ENCODE peak calls at places on chromosomes 16 and 17, in eight cellular contexts. One of them, this sample, is unnamed.
A peak's percentile ranks its signal among the peaks of the same experiment; 100 is the strongest.

GRCh38 chr17:72719582-72720493 is 372.6 kb downstream of the SLC39A11 start:
- DNase-seq in AG09319: no peak
- DNase-seq in stimulated activated CD4-positive, alpha-beta T cell treated with anti-CD3 and anti-CD28 coated beads, Interleukin-2, amount 100 ng/mL, for 48 hours: peak; percentile 34
- DNase-seq in HAP-1: no peak
- DNase-seq in DMS 273 treated with DMSO at 0.1 percent for 48 hours: no peak
- DNase-seq in memory B cell: no peak
- DNase-seq in ELF-1: no peak
- DNase-seq in adipocyte: no peak
- DNase-seq in this sample: no peak

GRCh38 chr16:78599271-78599670 is 499.8 kb downstream of the WWOX start:
- DNase-seq in AG09319: no peak
- DNase-seq in stimulated activated CD4-positive, alpha-beta T cell treated with anti-CD3 and anti-CD28 coated beads, Interleukin-2, amount 100 ng/mL, for 48 hours: no peak
- DNase-seq in HAP-1: no peak
- DNase-seq in DMS 273 treated with DMSO at 0.1 percent for 48 hours: no peak
- DNase-seq in memory B cell: no peak
- DNase-seq in ELF-1: peak; percentile 85
- DNase-seq in adipocyte: no peak
- DNase-seq in this sample: no peak

GRCh38 chr16:78390828-78391227 is 291.4 kb downstream of the WWOX start:
- DNase-seq in AG09319: no peak
- DNase-seq in stimulated activated CD4-positive, alpha-beta T cell treated with anti-CD3 and anti-CD28 coated beads, Interleukin-2, amount 100 ng/mL, for 48 hours: no peak
- DNase-seq in HAP-1: no peak
- DNase-seq in DMS 273 treated with DMSO at 0.1 percent for 48 hours: no peak
- DNase-seq in memory B cell: no peak
- DNase-seq in ELF-1: no peak
- DNase-seq in adipocyte: no peak
- DNase-seq in this sample: no peak

GRCh38 chr16:57752581-57753447 is 17.2 kb downstream of the KATNB1 start:
- DNase-seq in AG09319: no peak
- DNase-seq in stimulated activated CD4-positive, alpha-beta T cell treated with anti-CD3 and anti-CD28 coated beads, Interleukin-2, amount 100 ng/mL, for 48 hours: no peak
- DNase-seq in HAP-1: no peak
- DNase-seq in DMS 273 treated with DMSO at 0.1 percent for 48 hours: no peak
- DNase-seq in memory B cell: no peak
- DNase-seq in ELF-1: no peak
- DNase-seq in adipocyte: no peak
- DNase-seq in this sample: no peak

GRCh38 chr17:55555772-55556171 is 44.5 kb upstream of the SMIM36 start:
- DNase-seq in AG09319: no peak
- DNase-seq in stimulated activated CD4-positive, alpha-beta T cell treated with anti-CD3 and anti-CD28 coated beads, Interleukin-2, amount 100 ng/mL, for 48 hours: no peak
- DNase-seq in HAP-1: no peak
- DNase-seq in DMS 273 treated with DMSO at 0.1 percent for 48 hours: no peak
- DNase-seq in memory B cell: no peak
- DNase-seq in ELF-1: no peak
- DNase-seq in adipocyte: no peak
- DNase-seq in this sample: no peak

GRCh38 chr17:42288078-42288984 is at the start of gene STAT5A:
- DNase-seq in AG09319: peak; percentile 63
- DNase-seq in stimulated activated CD4-positive, alpha-beta T cell treated with anti-CD3 and anti-CD28 coated beads, Interleukin-2, amount 100 ng/mL, for 48 hours: peak; percentile 62
- DNase-seq in HAP-1: peak; percentile 68
- DNase-seq in DMS 273 treated with DMSO at 0.1 percent for 48 hours: no peak
- DNase-seq in memory B cell: peak; percentile 74
- DNase-seq in ELF-1: peak; percentile 77
- DNase-seq in adipocyte: peak; percentile 90
- DNase-seq in this sample: peak; percentile 93

GRCh38 chr16:3152022-3152272 is 17.1 kb downstream of the ZNF213 start:
- DNase-seq in AG09319: no peak
- DNase-seq in stimulated activated CD4-positive, alpha-beta T cell treated with anti-CD3 and anti-CD28 coated beads, Interleukin-2, amount 100 ng/mL, for 48 hours: no peak
- DNase-seq in HAP-1: no peak
- DNase-seq in DMS 273 treated with DMSO at 0.1 percent for 48 hours: no peak
- DNase-seq in memory B cell: no peak
- DNase-seq in ELF-1: no peak
- DNase-seq in adipocyte: no peak
- DNase-seq in this sample: no peak

GRCh38 chr17:70138309-70138865 is 30.9 kb upstream of the KCNJ2 start:
- DNase-seq in AG09319: peak; percentile 93
- DNase-seq in stimulated activated CD4-positive, alpha-beta T cell treated with anti-CD3 and anti-CD28 coated beads, Interleukin-2, amount 100 ng/mL, for 48 hours: no peak
- DNase-seq in HAP-1: no peak
- DNase-seq in DMS 273 treated with DMSO at 0.1 percent for 48 hours: no peak
- DNase-seq in memory B cell: no peak
- DNase-seq in ELF-1: no peak
- DNase-seq in adipocyte: peak; percentile 65
- DNase-seq in this sample: peak; percentile 33

GRCh38 chr16:24829153-24829552 is 16.6 kb upstream of the SLC5A11 start:
- DNase-seq in AG09319: no peak
- DNase-seq in stimulated activated CD4-positive, alpha-beta T cell treated with anti-CD3 and anti-CD28 coated beads, Interleukin-2, amount 100 ng/mL, for 48 hours: no peak
- DNase-seq in HAP-1: no peak
- DNase-seq in DMS 273 treated with DMSO at 0.1 percent for 48 hours: no peak
- DNase-seq in memory B cell: no peak
- DNase-seq in ELF-1: no peak
- DNase-seq in adipocyte: no peak
- DNase-seq in this sample: no peak

GRCh38 chr17:39622380-39623006 is 4.3 kb upstream of the PPP1R1B start:
- DNase-seq in AG09319: no peak
- DNase-seq in stimulated activated CD4-positive, alpha-beta T cell treated with anti-CD3 and anti-CD28 coated beads, Interleukin-2, amount 100 ng/mL, for 48 hours: peak; percentile 45
- DNase-seq in HAP-1: no peak
- DNase-seq in DMS 273 treated with DMSO at 0.1 percent for 48 hours: no peak
- DNase-seq in memory B cell: no peak
- DNase-seq in ELF-1: no peak
- DNase-seq in adipocyte: no peak
- DNase-seq in this sample: no peak

This sample was measured in AG20443.